ENCODE peak calls at places on chromosomes 2 and 18, in seven cellular contexts. One of them, this sample, is unnamed.

GRCh38 chr18:76822510-76823165 is at the start of gene ZNF236:
- DNase-seq in right cardiac atrium: peak
- DNase-seq in adrenal gland: peak
- DNase-seq in thyroid gland: peak
- DNase-seq in fibroblast of lung: peak
- DNase-seq in CD8-positive, alpha-beta T cell: peak
- DNase-seq in IMR-90: peak
- DNase-seq in this sample: peak

GRCh38 chr2:55618025-55618648 is 715 bp upstream of the PPP4R3B start:
- DNase-seq in right cardiac atrium: no peak
- DNase-seq in adrenal gland: no peak
- DNase-seq in thyroid gland: no peak
- DNase-seq in fibroblast of lung: no peak
- DNase-seq in CD8-positive, alpha-beta T cell: no peak
- DNase-seq in IMR-90: peak
- DNase-seq in this sample: no peak

GRCh38 chr2:18311413-18311812 is 249.0 kb downstream of the RDH14 start:
- DNase-seq in right cardiac atrium: no peak
- DNase-seq in adrenal gland: no peak
- DNase-seq in thyroid gland: no peak
- DNase-seq in fibroblast of lung: peak
- DNase-seq in CD8-positive, alpha-beta T cell: no peak
- DNase-seq in IMR-90: peak
- DNase-seq in this sample: peak

GRCh38 chr2:233250985-233251305 is 528 bp upstream of the ATG16L1 start:
- DNase-seq in right cardiac atrium: no peak
- DNase-seq in adrenal gland: no peak
- DNase-seq in thyroid gland: no peak
- DNase-seq in fibroblast of lung: no peak
- DNase-seq in CD8-positive, alpha-beta T cell: no peak
- DNase-seq in IMR-90: no peak
- DNase-seq in this sample: no peak

GRCh38 chr2:6922201-6922656 is 5.0 kb downstream of the RNF144A start:
- DNase-seq in right cardiac atrium: no peak
- DNase-seq in adrenal gland: no peak
- DNase-seq in thyroid gland: peak
- DNase-seq in fibroblast of lung: no peak
- DNase-seq in CD8-positive, alpha-beta T cell: no peak
- DNase-seq in IMR-90: no peak
- DNase-seq in this sample: no peak

GRCh38 chr2:145324748-145325147 is 804.8 kb upstream of the ZEB2 start:
- DNase-seq in right cardiac atrium: no peak
- DNase-seq in adrenal gland: no peak
- DNase-seq in thyroid gland: no peak
- DNase-seq in fibroblast of lung: no peak
- DNase-seq in CD8-positive, alpha-beta T cell: no peak
- DNase-seq in IMR-90: no peak
- DNase-seq in this sample: no peak

GRCh38 chr2:206996556-206997065 is 57.3 kb downstream of the CPO start:
- DNase-seq in right cardiac atrium: no peak
- DNase-seq in adrenal gland: no peak
- DNase-seq in thyroid gland: no peak
- DNase-seq in fibroblast of lung: no peak
- DNase-seq in CD8-positive, alpha-beta T cell: no peak
- DNase-seq in IMR-90: no peak
- DNase-seq in this sample: no peak

GRCh38 chr2:29528891-29529520 is 392.4 kb downstream of the ALK start:
- DNase-seq in right cardiac atrium: no peak
- DNase-seq in adrenal gland: peak
- DNase-seq in thyroid gland: no peak
- DNase-seq in fibroblast of lung: peak
- DNase-seq in CD8-positive, alpha-beta T cell: no peak
- DNase-seq in IMR-90: peak
- DNase-seq in this sample: peak

GRCh38 chr2:160375037-160375436 is 118.6 kb downstream of the RBMS1 start:
- DNase-seq in right cardiac atrium: no peak
- DNase-seq in adrenal gland: no peak
- DNase-seq in thyroid gland: no peak
- DNase-seq in fibroblast of lung: peak
- DNase-seq in CD8-positive, alpha-beta T cell: no peak
- DNase-seq in IMR-90: peak
- DNase-seq in this sample: no peak

GRCh38 chr2:189109921-189110397 is 69.6 kb downstream of the COL5A2 start:
- DNase-seq in right cardiac atrium: peak
- DNase-seq in adrenal gland: no peak
- DNase-seq in thyroid gland: no peak
- DNase-seq in fibroblast of lung: no peak
- DNase-seq in CD8-positive, alpha-beta T cell: no peak
- DNase-seq in IMR-90: peak
- DNase-seq in this sample: no peak

GRCh38 chr2:169329669-169330554 is 32.4 kb downstream of the LRP2 start:
- DNase-seq in right cardiac atrium: no peak
- DNase-seq in adrenal gland: no peak
- DNase-seq in thyroid gland: no peak
- DNase-seq in fibroblast of lung: no peak
- DNase-seq in CD8-positive, alpha-beta T cell: no peak
- DNase-seq in IMR-90: no peak
- DNase-seq in this sample: no peak

GRCh38 chr18:44936485-44936884 is 255.8 kb downstream of the SETBP1 start:
- DNase-seq in right cardiac atrium: no peak
- DNase-seq in adrenal gland: no peak
- DNase-seq in thyroid gland: no peak
- DNase-seq in fibroblast of lung: no peak
- DNase-seq in CD8-positive, alpha-beta T cell: no peak
- DNase-seq in IMR-90: no peak
- DNase-seq in this sample: no peak

GRCh38 chr2:150230004-150230403 is 257.5 kb downstream of the RND3 start:
- DNase-seq in right cardiac atrium: no peak
- DNase-seq in adrenal gland: no peak
- DNase-seq in thyroid gland: no peak
- DNase-seq in fibroblast of lung: no peak
- DNase-seq in CD8-positive, alpha-beta T cell: no peak
- DNase-seq in IMR-90: no peak
- DNase-seq in this sample: no peak

GRCh38 chr2:21657475-21657874 is 533.7 kb downstream of the TDRD15 start:
- DNase-seq in right cardiac atrium: no peak
- DNase-seq in adrenal gland: no peak
- DNase-seq in thyroid gland: no peak
- DNase-seq in fibroblast of lung: peak
- DNase-seq in CD8-positive, alpha-beta T cell: no peak
- DNase-seq in IMR-90: peak
- DNase-seq in this sample: no peak

GRCh38 chr2:224573724-224574123 is 11.4 kb downstream of the CUL3 start:
- DNase-seq in right cardiac atrium: no peak
- DNase-seq in adrenal gland: no peak
- DNase-seq in thyroid gland: no peak
- DNase-seq in fibroblast of lung: no peak
- DNase-seq in CD8-positive, alpha-beta T cell: no peak
- DNase-seq in IMR-90: no peak
- DNase-seq in this sample: no peak

GRCh38 chr2:118732432-118732831 is 115.0 kb downstream of the EN1 start:
- DNase-seq in right cardiac atrium: no peak
- DNase-seq in adrenal gland: no peak
- DNase-seq in thyroid gland: no peak
- DNase-seq in fibroblast of lung: no peak
- DNase-seq in CD8-positive, alpha-beta T cell: no peak
- DNase-seq in IMR-90: no peak
- DNase-seq in this sample: no peak

GRCh38 chr2:188085421-188085820 is 206.3 kb upstream of the GULP1 start:
- DNase-seq in right cardiac atrium: no peak
- DNase-seq in adrenal gland: no peak
- DNase-seq in thyroid gland: no peak
- DNase-seq in fibroblast of lung: no peak
- DNase-seq in CD8-positive, alpha-beta T cell: no peak
- DNase-seq in IMR-90: no peak
- DNase-seq in this sample: no peak

GRCh38 chr2:103734911-103735310 is 973.1 kb downstream of the TMEM182 start:
- DNase-seq in right cardiac atrium: no peak
- DNase-seq in adrenal gland: no peak
- DNase-seq in thyroid gland: no peak
- DNase-seq in fibroblast of lung: no peak
- DNase-seq in CD8-positive, alpha-beta T cell: no peak
- DNase-seq in IMR-90: no peak
- DNase-seq in this sample: no peak

DNA sequence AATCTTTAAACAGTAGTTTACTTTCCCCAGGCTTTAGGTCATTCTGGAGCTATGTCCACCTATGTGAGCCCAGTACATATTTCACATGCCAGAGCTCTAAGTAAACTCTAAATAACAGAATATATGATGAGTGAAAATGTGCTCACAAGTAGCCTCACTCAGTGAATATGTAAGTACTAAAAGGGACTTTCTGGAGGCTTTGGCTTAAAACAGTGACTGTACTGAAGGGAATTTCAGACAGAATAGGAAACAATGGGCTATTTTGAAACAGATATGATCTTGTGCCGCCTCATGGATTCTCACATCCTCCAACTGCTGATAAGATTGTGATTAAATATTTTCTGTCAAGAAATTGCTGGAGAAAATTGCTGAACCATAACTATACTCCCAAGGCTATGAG is 747.9 kb downstream of the SOCS6 start:
- DNase-seq in right cardiac atrium: no peak
- DNase-seq in adrenal gland: no peak
- DNase-seq in thyroid gland: no peak
- DNase-seq in fibroblast of lung: no peak
- DNase-seq in CD8-positive, alpha-beta T cell: no peak
- DNase-seq in IMR-90: peak
- DNase-seq in this sample: peak
- H3K27ac ChIP-seq in right cardiac atrium: no peak
- H3K27ac ChIP-seq in adrenal gland: no peak
- H3K27ac ChIP-seq in thyroid gland: no peak
- H3K27ac ChIP-seq in fibroblast of lung: no peak
- H3K27ac ChIP-seq in CD8-positive, alpha-beta T cell: no peak
- H3K27ac ChIP-seq in IMR-90: no peak
- H3K27ac ChIP-seq in this sample: no peak

GRCh38 chr2:171707752-171708151 is 20.5 kb downstream of the DYNC1I2 start:
- DNase-seq in right cardiac atrium: no peak
- DNase-seq in adrenal gland: no peak
- DNase-seq in thyroid gland: no peak
- DNase-seq in fibroblast of lung: no peak
- DNase-seq in CD8-positive, alpha-beta T cell: no peak
- DNase-seq in IMR-90: no peak
- DNase-seq in this sample: no peak

GRCh38 chr2:171706152-171706803 is 19.0 kb downstream of the DYNC1I2 start:
- DNase-seq in right cardiac atrium: no peak
- DNase-seq in adrenal gland: no peak
- DNase-seq in thyroid gland: no peak
- DNase-seq in fibroblast of lung: peak
- DNase-seq in CD8-positive, alpha-beta T cell: no peak
- DNase-seq in IMR-90: peak
- DNase-seq in this sample: no peak

GRCh38 chr2:171703574-171704347 is 16.5 kb downstream of the DYNC1I2 start:
- DNase-seq in right cardiac atrium: no peak
- DNase-seq in adrenal gland: no peak
- DNase-seq in thyroid gland: no peak
- DNase-seq in fibroblast of lung: peak
- DNase-seq in CD8-positive, alpha-beta T cell: no peak
- DNase-seq in IMR-90: peak
- DNase-seq in this sample: no peak

GRCh38 chr2:171702781-171703556 is 15.7 kb downstream of the DYNC1I2 start:
- DNase-seq in right cardiac atrium: no peak
- DNase-seq in adrenal gland: peak
- DNase-seq in thyroid gland: no peak
- DNase-seq in fibroblast of lung: peak
- DNase-seq in CD8-positive, alpha-beta T cell: no peak
- DNase-seq in IMR-90: peak
- DNase-seq in this sample: no peak
- H3K27ac ChIP-seq in right cardiac atrium: no peak
- H3K27ac ChIP-seq in adrenal gland: no peak
- H3K27ac ChIP-seq in thyroid gland: no peak
- H3K27ac ChIP-seq in fibroblast of lung: no peak
- H3K27ac ChIP-seq in CD8-positive, alpha-beta T cell: no peak
- H3K27ac ChIP-seq in IMR-90: no peak
- H3K27ac ChIP-seq in this sample: no peak

DNA sequence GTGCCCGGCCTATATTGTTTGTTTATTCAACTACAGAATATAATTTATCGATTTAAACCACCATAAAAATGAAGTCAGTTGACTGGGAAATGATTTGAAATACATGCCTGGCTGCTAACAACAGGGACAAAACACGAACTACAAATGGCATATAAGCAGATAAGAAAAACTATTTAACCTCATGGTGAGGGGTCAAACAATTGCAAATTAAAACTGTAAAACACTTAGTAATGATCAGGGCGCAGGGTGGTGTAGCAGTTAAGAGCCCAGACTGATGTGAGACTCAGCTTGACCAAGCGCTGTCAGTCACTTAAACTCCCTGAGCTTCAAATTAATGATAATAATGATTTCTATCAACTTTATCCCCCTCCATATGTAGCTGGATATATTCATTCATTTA is 6.7 kb downstream of the MTHFD2 start:
- DNase-seq in right cardiac atrium: no peak
- DNase-seq in adrenal gland: no peak
- DNase-seq in thyroid gland: no peak
- DNase-seq in fibroblast of lung: no peak
- DNase-seq in CD8-positive, alpha-beta T cell: no peak
- DNase-seq in IMR-90: no peak
- DNase-seq in this sample: no peak
- H3K27ac ChIP-seq in right cardiac atrium: no peak
- H3K27ac ChIP-seq in adrenal gland: no peak
- H3K27ac ChIP-seq in thyroid gland: no peak
- H3K27ac ChIP-seq in fibroblast of lung: no peak
- H3K27ac ChIP-seq in CD8-positive, alpha-beta T cell: peak
- H3K27ac ChIP-seq in IMR-90: no peak
- H3K27ac ChIP-seq in this sample: no peak

GRCh38 chr18:56891870-56892269 is 240.7 kb downstream of the WDR7 start:
- DNase-seq in right cardiac atrium: no peak
- DNase-seq in adrenal gland: no peak
- DNase-seq in thyroid gland: no peak
- DNase-seq in fibroblast of lung: no peak
- DNase-seq in CD8-positive, alpha-beta T cell: no peak
- DNase-seq in IMR-90: no peak
- DNase-seq in this sample: no peak

GRCh38 chr18:56891116-56891515 is 240.0 kb downstream of the WDR7 start:
- DNase-seq in right cardiac atrium: no peak
- DNase-seq in adrenal gland: no peak
- DNase-seq in thyroid gland: no peak
- DNase-seq in fibroblast of lung: no peak
- DNase-seq in CD8-positive, alpha-beta T cell: no peak
- DNase-seq in IMR-90: no peak
- DNase-seq in this sample: no peak

GRCh38 chr18:56890632-56891031 is 239.5 kb downstream of the WDR7 start:
- DNase-seq in right cardiac atrium: no peak
- DNase-seq in adrenal gland: no peak
- DNase-seq in thyroid gland: no peak
- DNase-seq in fibroblast of lung: peak
- DNase-seq in CD8-positive, alpha-beta T cell: no peak
- DNase-seq in IMR-90: peak
- DNase-seq in this sample: peak

GRCh38 chr18:56888978-56889377 is 237.8 kb downstream of the WDR7 start:
- DNase-seq in right cardiac atrium: no peak
- DNase-seq in adrenal gland: no peak
- DNase-seq in thyroid gland: no peak
- DNase-seq in fibroblast of lung: no peak
- DNase-seq in CD8-positive, alpha-beta T cell: no peak
- DNase-seq in IMR-90: no peak
- DNase-seq in this sample: no peak

DNA sequence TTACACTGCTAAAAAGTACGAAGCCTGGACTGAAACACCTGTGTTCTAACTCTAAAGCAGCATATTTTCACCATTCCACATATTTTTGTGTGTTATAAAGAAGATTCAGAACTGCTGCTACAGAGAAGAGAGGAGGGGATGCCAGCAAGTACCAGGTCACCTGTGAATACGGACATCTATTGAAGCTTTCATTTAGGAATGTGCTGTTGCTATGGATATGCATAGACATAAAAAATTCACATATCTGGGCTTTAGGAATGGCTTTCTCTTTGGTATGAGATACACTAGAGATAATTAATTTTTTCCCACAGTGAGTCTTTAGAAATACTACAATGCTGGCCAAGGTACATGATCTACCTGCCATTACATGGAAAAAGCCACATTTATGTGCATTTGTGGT is 238.5 kb downstream of the WDR7 start:
- DNase-seq in right cardiac atrium: no peak
- DNase-seq in adrenal gland: no peak
- DNase-seq in thyroid gland: no peak
- DNase-seq in fibroblast of lung: no peak
- DNase-seq in CD8-positive, alpha-beta T cell: no peak
- DNase-seq in IMR-90: no peak
- DNase-seq in this sample: no peak
- H3K27ac ChIP-seq in right cardiac atrium: no peak
- H3K27ac ChIP-seq in adrenal gland: no peak
- H3K27ac ChIP-seq in thyroid gland: no peak
- H3K27ac ChIP-seq in fibroblast of lung: peak
- H3K27ac ChIP-seq in CD8-positive, alpha-beta T cell: no peak
- H3K27ac ChIP-seq in IMR-90: no peak
- H3K27ac ChIP-seq in this sample: no peak

This sample was measured in AG04450.